ENCODE peak calls at places on chromosome 9, in seven cellular contexts. One of them, this sample, is unnamed.

GRCh38 chr9:36213387-36213786 is 22.7 kb downstream of the CLTA start:
- DNase-seq in H9: no peak
- DNase-seq in neuronal stem cell: no peak
- DNase-seq in mesendoderm: no peak
- DNase-seq in IMR-90: no peak
- DNase-seq in H1: no peak
- DNase-seq in trophoblast cell: no peak
- DNase-seq in this sample: no peak

GRCh38 chr9:91395553-91396470 is 27.8 kb downstream of the NFIL3 start:
- DNase-seq in H9: no peak
- DNase-seq in neuronal stem cell: no peak
- DNase-seq in mesendoderm: no peak
- DNase-seq in IMR-90: peak
- DNase-seq in H1: no peak
- DNase-seq in trophoblast cell: peak
- DNase-seq in this sample: peak

GRCh38 chr9:618478-618877 is 223.0 kb upstream of the DMRT1 start:
- DNase-seq in H9: no peak
- DNase-seq in neuronal stem cell: no peak
- DNase-seq in mesendoderm: no peak
- DNase-seq in IMR-90: peak
- DNase-seq in H1: no peak
- DNase-seq in trophoblast cell: peak
- DNase-seq in this sample: no peak

GRCh38 chr9:16816006-16816405 is 54.5 kb downstream of the BNC2 start:
- DNase-seq in H9: no peak
- DNase-seq in neuronal stem cell: no peak
- DNase-seq in mesendoderm: no peak
- DNase-seq in IMR-90: no peak
- DNase-seq in H1: no peak
- DNase-seq in trophoblast cell: no peak
- DNase-seq in this sample: no peak

GRCh38 chr9:137502008-137502913 is 43.1 kb upstream of the NSMF start:
- DNase-seq in H9: peak
- DNase-seq in neuronal stem cell: no peak
- DNase-seq in mesendoderm: peak
- DNase-seq in IMR-90: no peak
- DNase-seq in H1: no peak
- DNase-seq in trophoblast cell: peak
- DNase-seq in this sample: no peak

GRCh38 chr9:134606951-134607733 is 34.5 kb upstream of the COL5A1 start:
- DNase-seq in H9: peak
- DNase-seq in neuronal stem cell: no peak
- DNase-seq in mesendoderm: peak
- DNase-seq in IMR-90: no peak
- DNase-seq in H1: no peak
- DNase-seq in trophoblast cell: no peak
- DNase-seq in this sample: peak

GRCh38 chr9:130983283-130983670 is 25.7 kb upstream of the LAMC3 start:
- DNase-seq in H9: no peak
- DNase-seq in neuronal stem cell: no peak
- DNase-seq in mesendoderm: no peak
- DNase-seq in IMR-90: no peak
- DNase-seq in H1: no peak
- DNase-seq in trophoblast cell: no peak
- DNase-seq in this sample: no peak

GRCh38 chr9:88741335-88741734 is 206.4 kb downstream of the NXNL2 start:
- DNase-seq in H9: no peak
- DNase-seq in neuronal stem cell: no peak
- DNase-seq in mesendoderm: peak
- DNase-seq in IMR-90: no peak
- DNase-seq in H1: no peak
- DNase-seq in trophoblast cell: peak
- DNase-seq in this sample: no peak

GRCh38 chr9:36135791-36136276 is 699 bp upstream of the GLIPR2 start:
- DNase-seq in H9: peak
- DNase-seq in neuronal stem cell: no peak
- DNase-seq in mesendoderm: peak
- DNase-seq in IMR-90: no peak
- DNase-seq in H1: no peak
- DNase-seq in trophoblast cell: peak
- DNase-seq in this sample: no peak

GRCh38 chr9:82020341-82020740 is 31.8 kb downstream of the SPATA31D1 start:
- DNase-seq in H9: no peak
- DNase-seq in neuronal stem cell: no peak
- DNase-seq in mesendoderm: no peak
- DNase-seq in IMR-90: no peak
- DNase-seq in H1: no peak
- DNase-seq in trophoblast cell: no peak
- DNase-seq in this sample: no peak

GRCh38 chr9:3879315-3879714 is 353.5 kb upstream of the RFX3 start:
- DNase-seq in H9: no peak
- DNase-seq in neuronal stem cell: no peak
- DNase-seq in mesendoderm: no peak
- DNase-seq in IMR-90: no peak
- DNase-seq in H1: no peak
- DNase-seq in trophoblast cell: no peak
- DNase-seq in this sample: no peak

GRCh38 chr9:111794837-111795556 is at the start of gene SHOC1:
- DNase-seq in H9: no peak
- DNase-seq in neuronal stem cell: no peak
- DNase-seq in mesendoderm: no peak
- DNase-seq in IMR-90: no peak
- DNase-seq in H1: no peak
- DNase-seq in trophoblast cell: peak
- DNase-seq in this sample: no peak

GRCh38 chr9:93256878-93257807 is 73.2 kb downstream of the WNK2 start:
- DNase-seq in H9: peak
- DNase-seq in neuronal stem cell: no peak
- DNase-seq in mesendoderm: no peak
- DNase-seq in IMR-90: no peak
- DNase-seq in H1: no peak
- DNase-seq in trophoblast cell: no peak
- DNase-seq in this sample: no peak

GRCh38 chr9:6512085-6512657 is 99.2 kb downstream of the UHRF2 start:
- DNase-seq in H9: no peak
- DNase-seq in neuronal stem cell: no peak
- DNase-seq in mesendoderm: no peak
- DNase-seq in IMR-90: peak
- DNase-seq in H1: no peak
- DNase-seq in trophoblast cell: no peak
- DNase-seq in this sample: no peak

GRCh38 chr9:80410106-80410505 is 838.3 kb downstream of the TLE4 start:
- DNase-seq in H9: peak
- DNase-seq in neuronal stem cell: no peak
- DNase-seq in mesendoderm: peak
- DNase-seq in IMR-90: no peak
- DNase-seq in H1: peak
- DNase-seq in trophoblast cell: no peak
- DNase-seq in this sample: peak

GRCh38 chr9:5718296-5719032 is 89.6 kb downstream of the RIC1 start:
- DNase-seq in H9: no peak
- DNase-seq in neuronal stem cell: no peak
- DNase-seq in mesendoderm: peak
- DNase-seq in IMR-90: peak
- DNase-seq in H1: no peak
- DNase-seq in trophoblast cell: no peak
- DNase-seq in this sample: no peak

GRCh38 chr9:134483361-134484184 is 157.3 kb downstream of the RXRA start:
- DNase-seq in H9: no peak
- DNase-seq in neuronal stem cell: no peak
- DNase-seq in mesendoderm: no peak
- DNase-seq in IMR-90: no peak
- DNase-seq in H1: no peak
- DNase-seq in trophoblast cell: no peak
- DNase-seq in this sample: no peak

GRCh38 chr9:88578486-88579362 is 43.7 kb downstream of the NXNL2 start:
- DNase-seq in H9: peak
- DNase-seq in neuronal stem cell: peak
- DNase-seq in mesendoderm: peak
- DNase-seq in IMR-90: peak
- DNase-seq in H1: peak
- DNase-seq in trophoblast cell: peak
- DNase-seq in this sample: peak

GRCh38 chr9:92147030-92147853 is 32.0 kb upstream of the SPTLC1 start:
- DNase-seq in H9: peak
- DNase-seq in neuronal stem cell: no peak
- DNase-seq in mesendoderm: peak
- DNase-seq in IMR-90: peak
- DNase-seq in H1: no peak
- DNase-seq in trophoblast cell: peak
- DNase-seq in this sample: peak

GRCh38 chr9:135989722-135990467 is 28.7 kb upstream of the UBAC1 start:
- DNase-seq in H9: no peak
- DNase-seq in neuronal stem cell: no peak
- DNase-seq in mesendoderm: no peak
- DNase-seq in IMR-90: no peak
- DNase-seq in H1: no peak
- DNase-seq in trophoblast cell: no peak
- DNase-seq in this sample: no peak

GRCh38 chr9:70297141-70297540 is 38.4 kb downstream of the SMC5 start:
- DNase-seq in H9: no peak
- DNase-seq in neuronal stem cell: no peak
- DNase-seq in mesendoderm: no peak
- DNase-seq in IMR-90: peak
- DNase-seq in H1: no peak
- DNase-seq in trophoblast cell: no peak
- DNase-seq in this sample: peak

GRCh38 chr9:106963684-106964083 is 100.7 kb downstream of the ZNF462 start:
- DNase-seq in H9: no peak
- DNase-seq in neuronal stem cell: no peak
- DNase-seq in mesendoderm: no peak
- DNase-seq in IMR-90: no peak
- DNase-seq in H1: no peak
- DNase-seq in trophoblast cell: no peak
- DNase-seq in this sample: no peak

GRCh38 chr9:106859957-106860715 is 2.8 kb upstream of the ZNF462 start:
- DNase-seq in H9: peak
- DNase-seq in neuronal stem cell: peak
- DNase-seq in mesendoderm: peak
- DNase-seq in IMR-90: no peak
- DNase-seq in H1: no peak
- DNase-seq in trophoblast cell: peak
- DNase-seq in this sample: peak

GRCh38 chr9:77417570-77417969 is 230.6 kb downstream of the GNA14 start:
- DNase-seq in H9: no peak
- DNase-seq in neuronal stem cell: no peak
- DNase-seq in mesendoderm: peak
- DNase-seq in IMR-90: peak
- DNase-seq in H1: no peak
- DNase-seq in trophoblast cell: peak
- DNase-seq in this sample: peak

GRCh38 chr9:92747459-92748232 is 17.0 kb downstream of the BICD2 start:
- DNase-seq in H9: no peak
- DNase-seq in neuronal stem cell: no peak
- DNase-seq in mesendoderm: no peak
- DNase-seq in IMR-90: peak
- DNase-seq in H1: no peak
- DNase-seq in trophoblast cell: no peak
- DNase-seq in this sample: peak

GRCh38 chr9:36138901-36139300 is 2.4 kb downstream of the GLIPR2 start:
- DNase-seq in H9: no peak
- DNase-seq in neuronal stem cell: no peak
- DNase-seq in mesendoderm: no peak
- DNase-seq in IMR-90: no peak
- DNase-seq in H1: no peak
- DNase-seq in trophoblast cell: no peak
- DNase-seq in this sample: no peak

DNA sequence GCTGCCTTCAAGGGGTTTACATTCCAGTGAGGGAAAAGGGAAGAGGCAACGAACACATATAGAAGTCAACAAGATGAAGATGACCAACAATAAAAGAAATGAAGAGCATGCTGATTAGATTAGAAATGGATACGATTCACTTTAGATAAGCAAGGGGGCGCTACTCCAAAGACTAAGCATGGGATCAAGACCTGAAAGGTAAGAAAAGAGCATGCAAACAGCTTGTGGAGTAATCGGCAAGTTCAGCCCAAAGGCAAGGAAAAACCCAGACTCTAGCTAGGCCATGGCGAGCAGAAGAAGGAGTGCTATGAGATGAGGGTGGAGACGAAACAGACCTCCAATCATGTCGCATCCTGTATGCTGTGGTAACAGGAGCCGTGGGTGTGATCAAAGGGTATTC is 124.4 kb downstream of the FANCC start:
- DNase-seq in H9: peak
- DNase-seq in neuronal stem cell: no peak
- DNase-seq in mesendoderm: peak
- DNase-seq in IMR-90: no peak
- DNase-seq in H1: peak
- DNase-seq in trophoblast cell: no peak
- DNase-seq in this sample: no peak
- H2BK120ac ChIP-seq in H9: no peak
- H2BK120ac ChIP-seq in neuronal stem cell: no peak
- H2BK120ac ChIP-seq in mesendoderm: no peak
- H2BK120ac ChIP-seq in IMR-90: no peak
- H2BK120ac ChIP-seq in H1: no peak
- H2BK120ac ChIP-seq in trophoblast cell: no peak
- H2BK120ac ChIP-seq in this sample: no peak

GRCh38 chr9:9846538-9846937 is 766.3 kb downstream of the PTPRD start:
- DNase-seq in H9: no peak
- DNase-seq in neuronal stem cell: no peak
- DNase-seq in mesendoderm: no peak
- DNase-seq in IMR-90: no peak
- DNase-seq in H1: no peak
- DNase-seq in trophoblast cell: no peak
- DNase-seq in this sample: no peak

DNA sequence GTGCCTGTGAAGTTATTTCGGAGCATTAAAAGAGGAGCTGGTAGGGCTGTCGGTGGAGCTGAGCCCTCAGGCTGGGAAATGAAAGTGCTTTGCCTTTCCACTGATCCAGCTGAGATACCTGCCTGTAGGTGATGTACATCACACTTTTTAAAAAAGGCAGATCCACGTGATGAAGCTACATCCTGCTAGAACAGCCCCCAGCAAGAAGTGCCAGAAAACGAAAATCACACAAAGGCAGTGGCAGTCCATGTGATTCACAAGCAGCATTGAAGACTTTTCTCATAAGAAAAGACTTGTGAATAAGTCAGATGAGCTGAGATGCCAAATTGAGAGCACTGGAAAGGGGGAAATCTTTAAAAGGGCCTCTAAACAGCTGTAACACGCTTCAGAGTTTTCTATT is 765.1 kb downstream of the PTPRD start:
- DNase-seq in H9: no peak
- DNase-seq in neuronal stem cell: no peak
- DNase-seq in mesendoderm: no peak
- DNase-seq in IMR-90: no peak
- DNase-seq in H1: no peak
- DNase-seq in trophoblast cell: no peak
- DNase-seq in this sample: no peak
- H3K4me2 ChIP-seq in H9: no peak
- H3K4me2 ChIP-seq in neuronal stem cell: no peak
- H3K4me2 ChIP-seq in mesendoderm: no peak
- H3K4me2 ChIP-seq in IMR-90: no peak
- H3K4me2 ChIP-seq in H1: no peak
- H3K4me2 ChIP-seq in trophoblast cell: no peak
- H3K4me2 ChIP-seq in this sample: no peak

GRCh38 chr9:124038790-124039633 is 27.4 kb downstream of the LHX2 start:
- DNase-seq in H9: no peak
- DNase-seq in neuronal stem cell: no peak
- DNase-seq in mesendoderm: no peak
- DNase-seq in IMR-90: no peak
- DNase-seq in H1: no peak
- DNase-seq in trophoblast cell: no peak
- DNase-seq in this sample: no peak
- H2AK5ac ChIP-seq in H9: no peak
- H2AK5ac ChIP-seq in neuronal stem cell: no peak
- H2AK5ac ChIP-seq in mesendoderm: no peak
- H2AK5ac ChIP-seq in IMR-90: no peak
- H2AK5ac ChIP-seq in H1: no peak
- H2AK5ac ChIP-seq in trophoblast cell: no peak
- H2AK5ac ChIP-seq in this sample: no peak

GRCh38 chr9:33227741-33228140 is 12.2 kb upstream of the SPINK4 start:
- DNase-seq in H9: no peak
- DNase-seq in neuronal stem cell: no peak
- DNase-seq in mesendoderm: peak
- DNase-seq in IMR-90: no peak
- DNase-seq in H1: no peak
- DNase-seq in trophoblast cell: no peak
- DNase-seq in this sample: no peak
- H2BK120ac ChIP-seq in H9: no peak
- H2BK120ac ChIP-seq in neuronal stem cell: no peak
- H2BK120ac ChIP-seq in mesendoderm: no peak
- H2BK120ac ChIP-seq in IMR-90: no peak
- H2BK120ac ChIP-seq in H1: no peak
- H2BK120ac ChIP-seq in trophoblast cell: no peak
- H2BK120ac ChIP-seq in this sample: no peak